ENCODE peak calls at places on chromosomes 16 and 17, in eight cellular contexts. One of them, this sample, is unnamed. For H3K4me1, the result is how much of the 10 kb centered on the place peaks cover.

GRCh38 chr16:66928702-66929388 is 3.5 kb upstream of the RRAD start:
- DNase-seq in A549: peak
- DNase-seq in lower lobe of right lung: no peak
- DNase-seq in heart left ventricle: no peak
- DNase-seq in lung: no peak
- DNase-seq in Peyer's patch: no peak
- DNase-seq in BE2C: peak
- DNase-seq in H9: peak
- DNase-seq in this sample: no peak

GRCh38 chr17:35540589-35541404 is 3.3 kb upstream of the SLFN12L start:
- DNase-seq in H9: no peak
- DNase-seq in A549: no peak
- DNase-seq in heart left ventricle: peak
- DNase-seq in lower lobe of right lung: peak
- DNase-seq in lung: peak
- DNase-seq in Peyer's patch: no peak
- DNase-seq in BE2C: no peak
- DNase-seq in this sample: peak

GRCh38 chr17:67619555-67619954 is 98.2 kb upstream of the NOL11 start:
- DNase-seq in H9: no peak
- DNase-seq in BE2C: no peak
- DNase-seq in lung: no peak
- DNase-seq in heart left ventricle: no peak
- DNase-seq in Peyer's patch: no peak
- DNase-seq in A549: no peak
- DNase-seq in lower lobe of right lung: no peak
- DNase-seq in this sample: no peak

GRCh38 chr17:56830726-56831363 is 2.9 kb downstream of the C17orf67 start:
- DNase-seq in A549: no peak
- DNase-seq in heart left ventricle: no peak
- DNase-seq in lower lobe of right lung: no peak
- DNase-seq in Peyer's patch: no peak
- DNase-seq in BE2C: no peak
- DNase-seq in lung: no peak
- DNase-seq in H9: no peak
- DNase-seq in this sample: no peak

GRCh38 chr17:44354582-44355309 is 8.9 kb downstream of the FAM171A2 start:
- DNase-seq in Peyer's patch: peak
- DNase-seq in BE2C: no peak
- DNase-seq in lower lobe of right lung: no peak
- DNase-seq in A549: no peak
- DNase-seq in lung: no peak
- DNase-seq in heart left ventricle: no peak
- DNase-seq in H9: peak
- DNase-seq in this sample: no peak

GRCh38 chr17:62955841-62956352 is 10.1 kb upstream of the TANC2 start:
- DNase-seq in heart left ventricle: no peak
- DNase-seq in Peyer's patch: no peak
- DNase-seq in lower lobe of right lung: no peak
- DNase-seq in lung: no peak
- DNase-seq in H9: no peak
- DNase-seq in A549: no peak
- DNase-seq in BE2C: no peak
- DNase-seq in this sample: no peak

GRCh38 chr17:62648247-62648953 is 20.9 kb downstream of the MRC2 start:
- DNase-seq in A549: no peak
- DNase-seq in H9: no peak
- DNase-seq in lower lobe of right lung: peak
- DNase-seq in Peyer's patch: no peak
- DNase-seq in heart left ventricle: peak
- DNase-seq in BE2C: no peak
- DNase-seq in lung: no peak
- DNase-seq in this sample: no peak

GRCh38 chr16:50534958-50535357 is 13.2 kb upstream of the NKD1 start:
- DNase-seq in BE2C: no peak
- DNase-seq in lung: no peak
- DNase-seq in A549: no peak
- DNase-seq in H9: no peak
- DNase-seq in lower lobe of right lung: no peak
- DNase-seq in Peyer's patch: no peak
- DNase-seq in heart left ventricle: no peak
- DNase-seq in this sample: no peak

GRCh38 chr17:65097110-65097509 is 40.1 kb upstream of the RGS9 start:
- DNase-seq in lung: no peak
- DNase-seq in lower lobe of right lung: no peak
- DNase-seq in H9: no peak
- DNase-seq in heart left ventricle: no peak
- DNase-seq in Peyer's patch: no peak
- DNase-seq in BE2C: no peak
- DNase-seq in A549: peak
- DNase-seq in this sample: no peak

GRCh38 chr17:12136646-12137045 is 116.0 kb downstream of the MAP2K4 start:
- DNase-seq in heart left ventricle: no peak
- DNase-seq in lung: no peak
- DNase-seq in H9: no peak
- DNase-seq in lower lobe of right lung: no peak
- DNase-seq in Peyer's patch: no peak
- DNase-seq in BE2C: no peak
- DNase-seq in A549: no peak
- DNase-seq in this sample: no peak

GRCh38 chr16:63130942-63131341 is 1094.7 kb upstream of the CDH8 start:
- DNase-seq in Peyer's patch: no peak
- DNase-seq in H9: no peak
- DNase-seq in heart left ventricle: no peak
- DNase-seq in lower lobe of right lung: no peak
- DNase-seq in lung: no peak
- DNase-seq in BE2C: no peak
- DNase-seq in A549: no peak
- DNase-seq in this sample: no peak

GRCh38 chr17:3761061-3761917 is 37.6 kb downstream of the HASPIN start:
- DNase-seq in lung: no peak
- DNase-seq in H9: no peak
- DNase-seq in heart left ventricle: no peak
- DNase-seq in Peyer's patch: no peak
- DNase-seq in BE2C: no peak
- DNase-seq in A549: no peak
- DNase-seq in lower lobe of right lung: no peak
- DNase-seq in this sample: no peak

GRCh38 chr17:45690876-45691275 is 93.2 kb upstream of the CRHR1 start:
- DNase-seq in Peyer's patch: no peak
- DNase-seq in heart left ventricle: no peak
- DNase-seq in A549: no peak
- DNase-seq in BE2C: no peak
- DNase-seq in H9: no peak
- DNase-seq in lung: no peak
- DNase-seq in lower lobe of right lung: peak
- DNase-seq in this sample: no peak

GRCh38 chr16:80231118-80231515 is 309.7 kb upstream of the DYNLRB2 start:
- DNase-seq in lower lobe of right lung: no peak
- DNase-seq in lung: no peak
- DNase-seq in Peyer's patch: no peak
- DNase-seq in heart left ventricle: no peak
- DNase-seq in BE2C: no peak
- DNase-seq in A549: no peak
- DNase-seq in H9: no peak
- DNase-seq in this sample: peak

GRCh38 chr16:27670071-27670825 is 120.3 kb downstream of the KATNIP start:
- DNase-seq in Peyer's patch: no peak
- DNase-seq in H9: no peak
- DNase-seq in BE2C: no peak
- DNase-seq in lung: no peak
- DNase-seq in lower lobe of right lung: no peak
- DNase-seq in heart left ventricle: no peak
- DNase-seq in A549: no peak
- DNase-seq in this sample: no peak

GRCh38 chr17:58268774-58269556 is 11.8 kb downstream of the MPO start:
- DNase-seq in heart left ventricle: no peak
- DNase-seq in A549: no peak
- DNase-seq in lower lobe of right lung: no peak
- DNase-seq in Peyer's patch: no peak
- DNase-seq in H9: no peak
- DNase-seq in BE2C: no peak
- DNase-seq in lung: no peak
- DNase-seq in this sample: no peak

GRCh38 chr17:75874323-75875181 is 3.8 kb downstream of the TRIM47 start:
- DNase-seq in lower lobe of right lung: no peak
- DNase-seq in Peyer's patch: no peak
- DNase-seq in lung: no peak
- DNase-seq in BE2C: no peak
- DNase-seq in A549: no peak
- DNase-seq in heart left ventricle: no peak
- DNase-seq in H9: no peak
- DNase-seq in this sample: no peak

GRCh38 chr17:75875182-75875939 is 3.0 kb downstream of the TRIM47 start:
- DNase-seq in lower lobe of right lung: no peak
- DNase-seq in heart left ventricle: peak
- DNase-seq in lung: peak
- DNase-seq in H9: no peak
- DNase-seq in Peyer's patch: no peak
- DNase-seq in A549: no peak
- DNase-seq in BE2C: no peak
- DNase-seq in this sample: no peak

GRCh38 chr17:75876938-75877751 is 1.2 kb downstream of the TRIM47 start:
- DNase-seq in heart left ventricle: peak
- DNase-seq in A549: peak
- DNase-seq in H9: peak
- DNase-seq in lung: peak
- DNase-seq in Peyer's patch: peak
- DNase-seq in BE2C: peak
- DNase-seq in lower lobe of right lung: peak
- DNase-seq in this sample: peak

GRCh38 chr17:75876190-75876937 is 2.0 kb downstream of the TRIM47 start:
- DNase-seq in heart left ventricle: peak
- DNase-seq in H9: peak
- DNase-seq in BE2C: no peak
- DNase-seq in Peyer's patch: peak
- DNase-seq in A549: peak
- DNase-seq in lower lobe of right lung: peak
- DNase-seq in lung: peak
- DNase-seq in this sample: no peak

DNA sequence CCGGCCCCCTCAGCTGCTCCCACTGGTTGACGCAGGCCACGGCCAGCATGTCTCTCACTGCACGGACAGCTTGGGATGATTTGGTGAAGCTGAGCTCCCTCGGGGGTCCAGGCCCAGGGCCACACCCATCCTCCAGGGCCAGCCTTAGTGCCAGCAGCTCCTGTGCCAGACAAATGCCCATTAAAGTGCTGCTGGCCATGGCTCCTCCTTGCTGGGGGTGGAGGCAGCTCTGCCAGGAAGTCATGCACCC is 2.5 kb downstream of the TRIM47 start:
- DNase-seq in lower lobe of right lung: no peak
- DNase-seq in H9: no peak
- DNase-seq in Peyer's patch: no peak
- DNase-seq in BE2C: no peak
- DNase-seq in heart left ventricle: no peak
- DNase-seq in lung: no peak
- DNase-seq in A549: no peak
- DNase-seq in this sample: no peak
- H3K4me1 ChIP-seq in lower lobe of right lung: half or more
- H3K4me1 ChIP-seq in H9: under half
- H3K4me1 ChIP-seq in Peyer's patch: under half
- H3K4me1 ChIP-seq in BE2C: under half
- H3K4me1 ChIP-seq in heart left ventricle: under half
- H3K4me1 ChIP-seq in lung: under half
- H3K4me1 ChIP-seq in A549: under half
- H3K4me1 ChIP-seq in this sample: under half

DNA sequence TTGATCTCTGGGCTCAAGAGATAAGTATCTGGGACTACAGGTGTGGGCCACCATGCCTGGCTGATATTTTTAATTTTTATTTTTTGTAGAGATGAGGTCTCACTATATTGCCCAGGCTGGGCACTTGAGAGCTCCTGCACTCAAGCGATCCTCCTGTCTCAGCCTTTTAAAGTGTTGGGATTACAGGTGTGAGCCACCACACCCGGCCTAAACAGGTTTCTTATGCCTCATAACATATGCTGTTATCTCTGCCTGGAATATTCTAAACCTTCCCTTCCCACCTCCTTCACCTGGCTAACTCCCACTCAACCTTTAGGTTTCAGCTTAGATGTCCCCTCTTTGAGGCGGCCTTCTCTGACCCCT is 8.7 kb upstream of the CNP start:
- DNase-seq in BE2C: no peak
- DNase-seq in heart left ventricle: no peak
- DNase-seq in Peyer's patch: no peak
- DNase-seq in lung: no peak
- DNase-seq in lower lobe of right lung: no peak
- DNase-seq in H9: no peak
- DNase-seq in A549: no peak
- DNase-seq in this sample: no peak
- H3K4me1 ChIP-seq in BE2C: under half
- H3K4me1 ChIP-seq in heart left ventricle: under half
- H3K4me1 ChIP-seq in Peyer's patch: under half
- H3K4me1 ChIP-seq in lung: under half
- H3K4me1 ChIP-seq in lower lobe of right lung: under half
- H3K4me1 ChIP-seq in H9: under half
- H3K4me1 ChIP-seq in A549: under half
- H3K4me1 ChIP-seq in this sample: under half

GRCh38 chr17:77375526-77375916 is 234.8 kb downstream of the SEC14L1 start:
- DNase-seq in lung: no peak
- DNase-seq in Peyer's patch: no peak
- DNase-seq in lower lobe of right lung: no peak
- DNase-seq in A549: no peak
- DNase-seq in heart left ventricle: no peak
- DNase-seq in BE2C: no peak
- DNase-seq in H9: no peak
- DNase-seq in this sample: no peak
- H3K4me1 ChIP-seq in lung: under half
- H3K4me1 ChIP-seq in Peyer's patch: under half
- H3K4me1 ChIP-seq in lower lobe of right lung: half or more
- H3K4me1 ChIP-seq in A549: half or more
- H3K4me1 ChIP-seq in heart left ventricle: half or more
- H3K4me1 ChIP-seq in BE2C: half or more
- H3K4me1 ChIP-seq in H9: under half
- H3K4me1 ChIP-seq in this sample: under half

GRCh38 chr17:17826340-17826708 is 10.5 kb downstream of the SREBF1 start:
- DNase-seq in lower lobe of right lung: no peak
- DNase-seq in H9: no peak
- DNase-seq in lung: no peak
- DNase-seq in BE2C: no peak
- DNase-seq in Peyer's patch: no peak
- DNase-seq in A549: no peak
- DNase-seq in heart left ventricle: no peak
- DNase-seq in this sample: no peak

GRCh38 chr17:17824780-17825614 is 11.8 kb downstream of the SREBF1 start:
- DNase-seq in lower lobe of right lung: no peak
- DNase-seq in Peyer's patch: no peak
- DNase-seq in lung: no peak
- DNase-seq in H9: peak
- DNase-seq in A549: peak
- DNase-seq in BE2C: no peak
- DNase-seq in heart left ventricle: no peak
- DNase-seq in this sample: no peak

GRCh38 chr17:17827826-17828621 is 8.8 kb downstream of the SREBF1 start:
- DNase-seq in lung: no peak
- DNase-seq in H9: no peak
- DNase-seq in Peyer's patch: no peak
- DNase-seq in heart left ventricle: no peak
- DNase-seq in lower lobe of right lung: no peak
- DNase-seq in A549: no peak
- DNase-seq in BE2C: no peak
- DNase-seq in this sample: no peak

GRCh38 chr17:17824119-17824779 is 12.5 kb downstream of the SREBF1 start:
- DNase-seq in lower lobe of right lung: no peak
- DNase-seq in A549: peak
- DNase-seq in heart left ventricle: no peak
- DNase-seq in H9: no peak
- DNase-seq in BE2C: peak
- DNase-seq in lung: no peak
- DNase-seq in Peyer's patch: no peak
- DNase-seq in this sample: no peak

GRCh38 chr17:17826942-17827785 is 9.6 kb downstream of the SREBF1 start:
- DNase-seq in lower lobe of right lung: no peak
- DNase-seq in lung: no peak
- DNase-seq in Peyer's patch: no peak
- DNase-seq in H9: no peak
- DNase-seq in heart left ventricle: no peak
- DNase-seq in A549: no peak
- DNase-seq in BE2C: no peak
- DNase-seq in this sample: no peak
- H3K4me1 ChIP-seq in lower lobe of right lung: half or more
- H3K4me1 ChIP-seq in lung: under half
- H3K4me1 ChIP-seq in Peyer's patch: under half
- H3K4me1 ChIP-seq in H9: under half
- H3K4me1 ChIP-seq in heart left ventricle: under half
- H3K4me1 ChIP-seq in A549: half or more
- H3K4me1 ChIP-seq in BE2C: under half
- H3K4me1 ChIP-seq in this sample: under half

This sample was measured in SJSA1.